ENCODE peak calls at places on chromosomes 13 and 19, in six cellular contexts. L is IMR-90, O is keratinocyte, G is lower leg skin, P is RWPE1, M is colonic mucosa. I is an unnamed sample.

GRCh38 chr13:77729502-77730221 is 32.2 kb downstream of the SLAIN1 start:
- DNase-seq in L (no peak), O (no peak), G (no peak), P (no peak), M (no peak), I (no peak)

GRCh38 chr13:101272886-101273285 is 143.4 kb downstream of the NALCN start:
- DNase-seq in L (no peak), O (no peak), G (no peak), P (no peak), M (no peak), I (no peak)

GRCh38 chr19:50486823-50487515 is 10.3 kb upstream of the GARIN5A start:
- DNase-seq in L (peak; percentile 19), O (peak; percentile 32), G (no peak), P (no peak), M (peak; percentile 41), I (no peak)

GRCh38 chr19:10439588-10439987 is 19.2 kb downstream of the PDE4A start:
- DNase-seq in L (no peak), O (no peak), G (no peak), P (no peak), M (no peak), I (no peak)

GRCh38 chr13:113584205-113584869 is at the start of gene TFDP1:
- DNase-seq in L (peak; percentile 79), O (no peak), G (no peak), P (peak; percentile 89), M (peak; percentile 86), I (no peak)

GRCh38 chr13:45370922-45371406 is 30.0 kb upstream of the TPT1 start:
- DNase-seq in L (peak; percentile 84), O (no peak), G (no peak), P (peak; percentile 51), M (peak; percentile 62), I (peak; percentile 26)

GRCh38 chr19:46970815-46971214 is 48.8 kb upstream of the NPAS1 start:
- DNase-seq in L (peak; percentile 73), O (no peak), G (no peak), P (no peak), M (no peak), I (no peak)

GRCh38 chr19:11242864-11243797 is 3.7 kb downstream of the ANGPTL8 start:
- DNase-seq in L (peak; percentile 77), O (no peak), G (peak; percentile 79), P (peak; percentile 96), M (peak; percentile 96), I (peak; percentile 84)

GRCh38 chr19:4557971-4558941 is 1.2 kb downstream of the SEMA6B start:
- DNase-seq in L (no peak), O (no peak), G (no peak), P (no peak), M (no peak), I (no peak)

GRCh38 chr13:26469602-26470001 is 87.9 kb upstream of the WASF3 start:
- DNase-seq in L (no peak), O (no peak), G (peak; percentile 6), P (no peak), M (no peak), I (no peak)

GRCh38 chr13:64774915-64775314 is 2455.2 kb downstream of the PCDH9 start:
- DNase-seq in L (no peak), O (no peak), G (no peak), P (no peak), M (no peak), I (no peak)

GRCh38 chr19:5091576-5092215 is 122.8 kb downstream of the KDM4B start:
- DNase-seq in L (no peak), O (no peak), G (peak; percentile 22), P (no peak), M (no peak), I (no peak)

GRCh38 chr13:73825143-73825542 is 309.1 kb downstream of the KLF12 start:
- DNase-seq in L (no peak), O (no peak), G (no peak), P (no peak), M (no peak), I (no peak)

GRCh38 chr13:42396501-42396900 is 124.5 kb downstream of the AKAP11 start:
- DNase-seq in L (no peak), O (no peak), G (no peak), P (no peak), M (no peak), I (no peak)

DNA sequence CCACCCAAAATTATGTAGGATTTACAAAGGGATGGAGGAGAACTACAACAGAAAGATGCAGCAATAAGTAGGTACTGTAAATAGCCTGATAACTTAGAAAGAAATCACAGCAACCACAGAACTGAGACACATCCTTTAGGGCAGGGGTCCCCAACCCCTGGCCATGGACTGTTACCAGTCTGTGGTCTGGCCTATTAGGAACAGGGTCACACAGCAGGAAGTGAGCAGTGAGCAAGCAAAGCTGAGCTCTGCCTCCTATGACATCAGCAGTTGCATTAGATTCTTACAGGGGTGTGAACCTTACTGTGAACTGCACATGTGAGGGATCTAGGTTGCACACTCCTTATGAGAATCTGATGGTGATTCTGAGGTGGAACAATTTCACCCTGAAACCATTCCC is 997.6 kb downstream of the DIAPH3 start:
- DNase-seq in L (no peak), O (no peak), G (no peak), P (no peak), M (no peak), I (no peak)
- TF ChIP-seq CTCF in L (no peak), O (no peak), G (no peak), P (no peak), M (no peak), I (no peak)

DNA sequence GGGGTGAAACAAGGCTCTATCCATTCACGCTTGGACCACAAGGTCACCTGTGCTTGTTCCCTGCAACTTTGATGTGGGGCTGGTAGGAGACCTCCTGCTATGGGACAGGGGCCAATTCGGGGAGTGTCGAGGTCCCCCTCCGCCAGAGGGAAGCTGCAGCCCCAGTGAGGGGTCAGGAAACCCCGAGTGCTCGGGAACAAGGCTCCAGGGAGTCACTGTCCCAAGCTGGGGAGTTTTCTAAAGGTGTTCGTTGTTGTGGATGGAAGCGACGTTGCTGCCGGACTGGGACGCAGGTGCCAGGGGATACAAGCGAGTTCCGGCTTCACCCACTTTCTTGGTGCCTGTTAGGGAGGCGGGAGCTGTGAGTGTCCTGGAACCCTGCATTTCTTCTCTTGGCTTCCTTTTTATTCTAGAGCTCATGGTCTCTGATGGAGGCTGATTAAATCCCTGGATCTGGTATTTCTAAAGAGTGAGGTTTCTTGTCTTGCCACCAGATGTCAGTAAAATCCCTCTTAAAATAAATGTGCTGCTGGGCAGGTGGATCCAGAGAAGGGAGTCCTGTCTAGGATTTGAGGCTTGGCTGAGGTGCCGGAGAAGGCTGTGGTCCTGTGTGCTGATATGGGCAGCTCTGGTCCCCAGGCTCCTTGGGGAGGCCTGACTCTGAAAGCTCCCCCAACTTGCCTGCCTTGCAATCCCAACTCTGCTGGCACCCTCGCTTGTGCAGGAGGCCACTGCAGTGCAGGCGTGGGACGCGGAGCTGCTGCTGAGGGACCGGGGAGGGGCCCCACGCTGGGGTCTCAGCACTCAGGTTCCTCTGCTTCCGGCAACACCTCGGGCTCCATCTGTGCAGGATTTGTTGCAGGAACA is 153.9 kb downstream of the TEX29 start:
- DNase-seq in L (peak; percentile 35), O (no peak), G (no peak), P (peak; percentile 71), M (no peak), I (no peak)
- TF ChIP-seq CTCF in L (peak; percentile 57), O (peak; percentile 21), G (no peak), P (peak; percentile 51), M (peak; percentile 20), I (peak; percentile 17)

DNA sequence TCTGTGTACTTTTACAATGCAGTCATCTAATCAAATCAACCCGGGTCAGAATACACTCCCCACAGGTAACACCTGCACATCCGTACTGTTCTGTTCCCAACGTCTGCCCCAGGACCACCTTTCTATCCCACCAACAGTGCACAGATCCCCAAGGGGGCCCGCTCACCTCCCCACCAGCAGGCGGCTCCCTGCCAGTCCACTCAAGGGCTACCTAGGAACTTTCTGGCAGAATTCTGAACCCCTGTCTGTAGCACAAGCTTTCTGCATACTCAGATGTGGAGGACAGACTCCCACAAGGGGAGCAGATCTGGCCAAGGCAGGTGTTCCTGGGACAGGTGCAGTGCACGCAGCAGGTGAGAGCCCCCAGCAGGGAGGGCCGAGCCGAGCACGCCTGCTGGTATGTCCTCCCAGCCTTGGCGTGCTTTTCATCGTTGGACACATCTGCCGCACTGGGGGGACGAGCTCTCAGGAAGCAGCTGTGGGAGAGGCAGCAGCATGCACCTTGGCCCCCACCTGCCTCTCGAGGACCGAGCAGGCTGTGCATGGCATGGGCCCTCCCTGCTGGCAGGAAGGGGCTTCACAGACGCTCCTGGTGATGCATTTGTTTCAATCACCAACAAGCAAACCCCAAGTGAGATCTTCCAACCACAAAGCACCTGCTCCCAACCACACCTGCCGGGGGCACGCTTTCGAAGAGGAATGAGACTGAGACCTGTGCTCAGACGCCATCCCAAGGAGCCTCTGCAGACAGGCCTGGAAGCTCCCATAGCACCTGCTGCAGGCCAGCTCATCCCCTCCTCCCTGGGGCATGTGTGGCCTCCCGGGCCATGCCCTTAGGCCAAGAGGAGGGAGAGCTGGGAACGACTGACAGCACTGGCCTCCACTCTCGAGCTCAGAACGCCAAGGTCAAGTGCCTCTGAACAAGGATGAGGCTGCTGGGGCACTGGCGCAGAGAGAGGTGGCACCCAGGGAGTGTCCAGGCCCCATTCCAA is 35.9 kb downstream of the RAB20 start:
- DNase-seq in L (no peak), O (no peak), G (no peak), P (no peak), M (peak; percentile 62), I (no peak)
- TF ChIP-seq CTCF in L (no peak), O (no peak), G (no peak), P (no peak), M (no peak), I (no peak)

GRCh38 chr19:54462713-54463530 is 656 bp downstream of the LENG9 start:
- DNase-seq in L (peak; percentile 46), O (no peak), G (peak; percentile 55), P (no peak), M (peak; percentile 74), I (no peak)
- TF ChIP-seq CTCF in L (peak; percentile 0), O (peak; percentile 28), G (no peak), P (peak; percentile 56), M (no peak), I (no peak)

GRCh38 chr19:35744688-35745327 is 410 bp downstream of the U2AF1L4 start:
- DNase-seq in L (peak; percentile 94), O (peak; percentile 74), G (peak; percentile 96), P (peak; percentile 92), M (peak; percentile 97), I (peak; percentile 85)
- TF ChIP-seq CTCF in L (peak; percentile 59), O (no peak), G (no peak), P (peak; percentile 33), M (no peak), I (no peak)

DNA sequence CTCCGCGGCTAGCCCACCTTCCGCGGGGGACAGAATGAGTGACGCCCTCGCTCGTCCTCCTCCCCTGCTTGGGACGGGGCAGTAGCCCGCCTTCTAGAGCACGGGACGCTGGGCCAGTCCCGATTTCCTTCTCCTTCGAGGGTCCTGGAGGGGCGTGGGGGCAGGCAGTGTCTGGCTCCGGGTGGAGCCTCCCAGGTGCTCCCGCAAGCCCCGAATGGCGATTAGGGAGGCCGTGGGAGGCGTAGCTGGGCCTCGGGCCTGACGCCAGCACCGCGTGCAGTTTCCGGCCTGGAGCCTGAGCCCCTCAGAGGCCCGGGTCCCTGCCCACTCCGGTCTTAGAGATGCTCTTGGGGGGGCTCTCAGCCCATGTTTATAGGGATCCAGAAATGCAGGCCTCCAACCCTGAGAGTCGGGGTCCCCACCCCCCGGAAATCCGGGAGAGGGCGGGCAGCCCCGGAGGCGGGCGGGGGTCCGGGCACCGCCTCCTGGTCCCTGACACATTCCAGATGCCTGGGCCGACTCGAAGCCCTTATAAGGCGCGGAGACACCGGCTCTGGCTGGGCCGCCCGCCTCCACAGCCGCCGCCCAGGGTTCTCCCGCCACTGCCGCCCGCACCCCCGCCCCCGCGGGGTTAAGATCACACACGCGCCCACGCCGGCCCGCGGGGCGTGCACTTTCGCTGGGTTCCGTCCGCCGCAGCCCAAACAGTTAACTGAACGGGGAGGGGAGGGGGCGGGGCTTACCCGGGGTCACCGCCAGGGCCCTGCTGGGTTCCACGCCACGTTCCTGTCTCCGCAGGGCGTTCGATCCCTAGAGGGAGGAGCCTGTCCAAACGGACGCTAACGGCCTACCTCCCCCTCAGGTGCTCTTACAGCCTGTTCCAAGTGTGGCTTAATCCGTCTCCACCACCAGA is 1.5 kb downstream of the MYADM start:
- DNase-seq in L (peak; percentile 84), O (no peak), G (peak; percentile 81), P (peak; percentile 86), M (peak; percentile 92), I (peak; percentile 74)
- TF ChIP-seq CTCF in L (peak; percentile 14), O (no peak), G (no peak), P (no peak), M (no peak), I (no peak)